ENCODE peak calls at places on chromosomes 7 and 10, in six cellular contexts. B is left ventricle myocardium superior; E is T-cell; I is activated CD8-positive, alpha-beta memory T cell treated with anti-CD3 and anti-CD28 coated beads, Interleukin-2, amount 10 ng/mL, durations not matched to agents 7 days and 5 days; D is CD4-positive, alpha-beta T cell; M is lower lobe of right lung. U is an unnamed sample.

GRCh38 chr10:116720241-116721047 is 21.9 kb downstream of the HSPA12A start:
- ATAC-seq in B (peak; percentile 14), E (no peak), I (no peak), D (no peak), M (no peak), U (no peak)

GRCh38 chr7:72336382-72336886 is 75.7 kb downstream of the CALN1 start:
- ATAC-seq in B (no peak), E (no peak), I (no peak), D (no peak), M (no peak), U (peak; percentile 10)

GRCh38 chr10:18723801-18724200 is 64.6 kb downstream of the ARL5B start:
- ATAC-seq in B (no peak), E (no peak), I (no peak), D (no peak), M (no peak), U (no peak)

GRCh38 chr7:155263522-155264197 is 34.0 kb upstream of the INSIG1 start:
- ATAC-seq in B (no peak), E (no peak), I (no peak), D (no peak), M (no peak), U (no peak)

GRCh38 chr10:88027570-88027969 is 164.1 kb downstream of the PTEN start:
- ATAC-seq in B (peak; percentile 65), E (no peak), I (no peak), D (no peak), M (peak; percentile 89), U (peak; percentile 22)

GRCh38 chr7:65731562-65732035 is 141.3 kb upstream of the VKORC1L1 start:
- ATAC-seq in B (peak; percentile 57), E (peak; percentile 79), I (peak; percentile 58), D (peak; percentile 59), M (peak; percentile 93), U (peak; percentile 60)

GRCh38 chr10:25049966-25050365 is 33.6 kb downstream of the THNSL1 start:
- ATAC-seq in B (no peak), E (no peak), I (no peak), D (no peak), M (no peak), U (no peak)

GRCh38 chr10:21584834-21585530 is 51.0 kb downstream of the MLLT10 start:
- ATAC-seq in B (no peak), E (no peak), I (peak; percentile 10), D (no peak), M (no peak), U (no peak)

GRCh38 chr7:77383333-77383740 is 32.8 kb downstream of the GSAP start:
- ATAC-seq in B (no peak), E (no peak), I (no peak), D (no peak), M (no peak), U (peak; percentile 37)

GRCh38 chr7:39566056-39566921 is at the start of gene YAE1:
- ATAC-seq in B (peak; percentile 100), E (peak; percentile 93), I (peak; percentile 97), D (peak; percentile 87), M (peak; percentile 100), U (peak; percentile 92)

GRCh38 chr7:101953248-101953819 is 135.9 kb downstream of the CUX1 start:
- ATAC-seq in B (peak; percentile 63), E (no peak), I (no peak), D (no peak), M (peak; percentile 88), U (peak; percentile 80)

U was measured in esophagus mucosa.